ENCODE peak calls at places on chromosomes 2 and 18, in nine cellular contexts. B is GM12864, C is fibroblast of pulmonary artery, L is Caco-2, Y is GM06990, O is tibial artery, P is bronchial epithelial cell, Z is esophagus squamous epithelium, X is cardiac fibroblast. G is an unnamed sample.

GRCh38 chr18:78912862-78913261 is 66.8 kb upstream of the SALL3 start:
- DNase-seq in O (no peak), Y (no peak), P (no peak), C (no peak), Z (no peak), B (no peak), L (no peak), X (no peak), G (no peak)

GRCh38 chr2:85369500-85369899 is 14.9 kb downstream of the ELMOD3 start:
- DNase-seq in X (no peak), O (peak), L (peak), P (peak), Z (no peak), C (no peak), B (no peak), Y (no peak), G (no peak)

GRCh38 chr2:24919977-24920812 is at the start of gene ADCY3:
- DNase-seq in P (no peak), B (no peak), L (peak), Y (peak), Z (no peak), O (peak), C (peak), X (peak), G (peak)

GRCh38 chr2:150282821-150283309 is 204.6 kb downstream of the RND3 start:
- DNase-seq in O (no peak), X (peak), B (no peak), C (peak), P (no peak), L (no peak), Y (no peak), Z (no peak), G (no peak)

GRCh38 chr2:25877431-25878360 is 591 bp downstream of the ASXL2 start:
- DNase-seq in X (peak), L (peak), P (peak), B (peak), C (peak), Z (no peak), O (peak), Y (peak), G (peak)

GRCh38 chr18:41936471-41937134 is 18.4 kb upstream of the PIK3C3 start:
- DNase-seq in Y (no peak), O (no peak), X (peak), L (no peak), C (no peak), Z (no peak), P (no peak), B (no peak), G (peak)

GRCh38 chr2:227163445-227163997 is 484 bp downstream of the COL4A4 start:
- DNase-seq in C (no peak), Y (peak), X (peak), Z (no peak), B (peak), L (no peak), P (no peak), O (no peak), G (peak)

GRCh38 chr18:36411745-36412168 is 114.2 kb downstream of the FHOD3 start:
- DNase-seq in O (no peak), L (no peak), P (peak), C (peak), B (no peak), X (peak), Y (no peak), Z (no peak), G (peak)

GRCh38 chr18:70420151-70420898 is 131.5 kb downstream of the SOCS6 start:
- DNase-seq in O (no peak), Y (no peak), Z (no peak), B (no peak), P (peak), X (peak), C (peak), L (no peak), G (no peak)

GRCh38 chr2:240464514-240465241 is 29.2 kb downstream of the GPC1 start:
- DNase-seq in X (no peak), Z (no peak), P (no peak), Y (no peak), L (peak), O (peak), B (no peak), C (no peak), G (no peak)

GRCh38 chr2:230423851-230424458 is 8.0 kb downstream of the SP100 start:
- DNase-seq in Z (no peak), O (no peak), X (peak), P (peak), L (no peak), Y (no peak), C (peak), B (no peak), G (no peak)

GRCh38 chr2:240452471-240453256 is 17.2 kb downstream of the GPC1 start:
- DNase-seq in C (peak), L (peak), P (no peak), X (peak), Y (no peak), O (no peak), Z (no peak), B (no peak), G (no peak)

GRCh38 chr2:26619649-26620605 is 21.2 kb downstream of the CIB4 start:
- DNase-seq in X (no peak), P (no peak), O (peak), Y (no peak), Z (no peak), C (no peak), B (no peak), L (no peak), G (no peak)

GRCh38 chr18:13800505-13801259 is 23.3 kb upstream of the MC5R start:
- DNase-seq in B (no peak), X (peak), P (peak), C (peak), O (peak), L (peak), Z (no peak), Y (peak), G (peak)

GRCh38 chr2:105813405-105813804 is 68.7 kb downstream of the NCK2 start:
- DNase-seq in L (no peak), Z (no peak), X (no peak), B (no peak), C (no peak), O (no peak), P (no peak), Y (no peak), G (no peak)

GRCh38 chr2:85541753-85542457 is 2.9 kb downstream of the MAT2A start:
- DNase-seq in Y (no peak), O (no peak), B (no peak), X (peak), P (no peak), C (no peak), L (no peak), Z (no peak), G (no peak)

GRCh38 chr18:67520276-67521035 is 3.9 kb upstream of the DSEL start:
- DNase-seq in C (peak), X (peak), B (no peak), L (no peak), P (no peak), Y (no peak), Z (no peak), O (peak), G (no peak)

GRCh38 chr2:8607591-8607990 is 74.3 kb upstream of the ID2 start:
- DNase-seq in Z (no peak), B (no peak), C (peak), P (no peak), X (peak), O (no peak), Y (no peak), L (peak), G (no peak)

GRCh38 chr2:88658890-88659881 is 31.9 kb upstream of the EIF2AK3 start:
- DNase-seq in C (peak), B (no peak), Y (no peak), P (peak), X (peak), Z (no peak), L (peak), O (peak), G (no peak)

GRCh38 chr2:43171789-43172188 is 54.6 kb downstream of the ZFP36L2 start:
- DNase-seq in X (peak), B (no peak), Z (no peak), O (no peak), C (peak), Y (no peak), P (no peak), L (no peak), G (no peak)

GRCh38 chr2:21715865-21716264 is 592.1 kb downstream of the TDRD15 start:
- DNase-seq in L (no peak), X (no peak), Y (no peak), Z (no peak), B (no peak), P (no peak), O (no peak), C (no peak), G (no peak)

GRCh38 chr18:59180150-59180845 is 39.7 kb upstream of the GRP start:
- DNase-seq in C (peak), X (peak), B (no peak), Y (no peak), L (no peak), P (no peak), Z (no peak), O (no peak), G (no peak)

GRCh38 chr2:215358891-215359575 is 47.2 kb downstream of the ATIC start:
- DNase-seq in Z (no peak), O (no peak), X (peak), B (no peak), C (peak), P (no peak), Y (no peak), L (no peak), G (no peak)

GRCh38 chr18:53941601-53942335 is 282.7 kb downstream of the MBD2 start:
- DNase-seq in Z (no peak), P (peak), X (no peak), O (no peak), L (no peak), C (peak), B (no peak), Y (no peak), G (no peak)

GRCh38 chr18:905948-906415 is 1.3 kb downstream of the ADCYAP1 start:
- DNase-seq in P (no peak), O (no peak), L (no peak), C (no peak), X (no peak), Y (no peak), B (no peak), Z (no peak), G (no peak)

GRCh38 chr2:111160758-111161157 is 40.0 kb downstream of the BCL2L11 start:
- DNase-seq in C (peak), O (no peak), Z (no peak), Y (no peak), B (no peak), L (no peak), P (peak), X (peak), G (no peak)

GRCh38 chr2:41400057-41400665 is 647.7 kb upstream of the PKDCC start:
- DNase-seq in B (no peak), X (peak), Y (no peak), O (no peak), L (no peak), Z (no peak), C (peak), P (peak), G (peak)

GRCh38 chr2:236169151-236169721 is 1.1 kb upstream of the GBX2 start:
- DNase-seq in L (no peak), O (no peak), Z (no peak), B (no peak), P (no peak), X (no peak), C (no peak), Y (no peak), G (no peak)

GRCh38 chr2:236168110-236169067 is at the start of gene GBX2:
- DNase-seq in X (peak), Z (no peak), B (no peak), P (peak), O (no peak), C (peak), Y (no peak), L (peak), G (no peak)

GRCh38 chr2:236166157-236166780 is 1.9 kb downstream of the GBX2 start:
- DNase-seq in Z (no peak), O (no peak), C (peak), L (no peak), B (no peak), P (no peak), X (no peak), Y (no peak), G (no peak)

GRCh38 chr2:236166781-236167296 is 1.3 kb downstream of the GBX2 start:
- DNase-seq in Y (no peak), B (no peak), X (no peak), P (no peak), O (no peak), L (no peak), C (no peak), Z (no peak), G (no peak)

GRCh38 chr2:236167297-236168109 is 683 bp downstream of the GBX2 start:
- DNase-seq in P (no peak), Y (no peak), O (no peak), Z (no peak), B (no peak), X (peak), L (peak), C (peak), G (no peak)
- TF ChIP-seq CTCF in P (peak), Y (no peak), O (no peak), Z (no peak), B (no peak), X (no peak), L (peak), C (no peak), G (no peak)

DNA sequence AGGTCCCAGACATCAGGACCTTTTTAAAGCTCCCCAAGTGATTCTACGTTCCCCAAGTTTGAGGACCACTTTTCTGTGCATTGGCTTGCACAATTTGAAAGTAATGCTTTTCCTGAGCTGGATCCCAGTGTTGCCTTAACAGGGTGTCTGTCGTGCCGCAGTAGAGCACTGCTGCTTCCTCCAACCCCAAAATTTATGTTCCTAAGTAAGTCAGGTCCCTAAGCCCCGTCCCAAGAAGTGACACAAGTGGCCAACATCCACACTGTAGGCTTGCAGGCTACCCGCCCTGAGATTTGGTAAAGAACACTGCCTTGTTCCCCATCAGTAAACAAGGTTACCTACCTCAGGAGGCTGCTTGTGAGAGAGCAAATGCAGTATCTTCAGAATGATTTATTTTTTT is 2.0 kb downstream of the SFT2D3 start:
- DNase-seq in Z (no peak), P (no peak), B (no peak), X (no peak), Y (no peak), O (no peak), L (no peak), C (no peak), G (no peak)
- H3K4me3 ChIP-seq in Z (no peak), P (no peak), B (no peak), X (no peak), Y (no peak), O (no peak), L (no peak), C (no peak), G (no peak)

GRCh38 chr2:162012565-162012869 is 61.5 kb downstream of the DPP4 start:
- DNase-seq in B (no peak), C (no peak), X (no peak), O (no peak), L (no peak), P (no peak), Z (no peak), Y (no peak), G (no peak)

GRCh38 chr2:162013514-162014205 is 60.4 kb downstream of the DPP4 start:
- DNase-seq in L (no peak), Y (no peak), O (no peak), C (no peak), Z (no peak), P (no peak), B (no peak), X (no peak), G (no peak)

GRCh38 chr2:162016080-162016479 is 57.9 kb downstream of the DPP4 start:
- DNase-seq in C (no peak), L (no peak), Z (no peak), B (no peak), P (no peak), O (no peak), X (no peak), Y (no peak), G (no peak)

GRCh38 chr2:162017233-162017632 is 56.8 kb downstream of the DPP4 start:
- DNase-seq in L (no peak), C (no peak), Y (no peak), P (no peak), X (no peak), O (no peak), B (no peak), Z (no peak), G (no peak)

DNA sequence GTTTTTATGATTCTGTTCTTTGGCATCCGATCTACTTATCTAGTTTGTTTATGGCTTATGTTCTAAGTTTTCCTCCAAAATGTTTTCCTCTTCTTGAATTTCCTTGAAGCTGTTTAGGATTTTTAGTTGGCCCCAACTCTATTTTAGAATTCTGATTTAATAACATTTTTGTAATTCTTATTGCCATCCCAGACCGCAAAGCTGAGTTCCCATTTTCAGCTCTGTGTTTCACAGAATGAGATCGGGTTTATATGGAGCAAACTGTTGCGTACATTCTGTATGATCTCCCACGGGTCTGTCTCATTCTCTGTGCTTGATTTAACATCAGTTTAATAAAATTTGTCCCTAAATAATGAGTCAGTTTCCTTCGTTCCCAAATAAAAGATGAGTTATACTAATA is 59.3 kb downstream of the DPP4 start:
- DNase-seq in Z (no peak), X (no peak), O (no peak), Y (no peak), C (peak), P (no peak), L (no peak), B (no peak), G (no peak)
- TF ChIP-seq CTCF in Z (no peak), X (no peak), O (no peak), Y (no peak), C (no peak), P (no peak), L (no peak), B (no peak), G (no peak)

GRCh38 chr2:95539290-95539689 is 52.5 kb upstream of the TRIM43 start:
- DNase-seq in C (no peak), O (no peak), L (no peak), P (no peak), X (no peak), Z (no peak), Y (no peak), B (no peak), G (no peak)
- H3K4me3 ChIP-seq in C (no peak), O (no peak), L (no peak), P (no peak), X (no peak), Z (no peak), Y (no peak), B (no peak), G (peak)

GRCh38 chr18:8538935-8539334 is 70.3 kb upstream of the RAB12 start:
- DNase-seq in L (no peak), X (no peak), Y (no peak), P (no peak), O (no peak), Z (no peak), B (no peak), C (no peak), G (no peak)

GRCh38 chr18:8537400-8537799 is 71.8 kb upstream of the RAB12 start:
- DNase-seq in L (no peak), P (no peak), B (no peak), X (no peak), Z (no peak), C (no peak), O (no peak), Y (no peak), G (no peak)

GRCh38 chr18:8536922-8537321 is 72.3 kb upstream of the RAB12 start:
- DNase-seq in X (no peak), O (no peak), L (no peak), P (no peak), Y (no peak), C (no peak), Z (no peak), B (no peak), G (no peak)

DNA sequence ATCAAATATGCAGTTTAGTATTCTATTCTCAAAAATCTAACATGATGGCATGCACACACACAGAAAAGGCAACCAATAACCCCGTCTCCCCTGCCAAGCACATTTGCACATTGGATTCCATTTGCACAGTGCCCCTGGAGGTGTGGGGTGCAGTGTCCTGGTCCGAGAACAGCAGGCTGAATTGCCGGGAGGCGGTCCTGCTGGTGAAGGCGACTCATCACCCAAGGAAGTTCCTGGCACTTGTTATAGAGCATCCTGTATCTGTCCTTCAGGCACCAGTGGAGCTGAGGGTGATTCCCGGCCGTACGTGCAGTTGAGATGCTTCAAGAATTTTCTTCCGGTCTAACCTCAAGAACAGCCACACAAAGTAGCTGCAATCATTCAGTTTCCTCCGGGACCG is 73.0 kb upstream of the RAB12 start:
- DNase-seq in O (no peak), B (no peak), X (no peak), C (no peak), Y (no peak), Z (no peak), P (no peak), L (no peak), G (no peak)
- TF ChIP-seq CTCF in O (no peak), B (no peak), X (no peak), C (no peak), Y (no peak), Z (no peak), P (no peak), L (no peak), G (no peak)

GRCh38 chr2:199914372-199914958 is 3.4 kb downstream of the C2orf69 start:
- DNase-seq in C (no peak), Y (no peak), P (peak), B (no peak), L (no peak), O (no peak), X (no peak), Z (no peak), G (no peak)
- H3K4me3 ChIP-seq in C (no peak), Y (no peak), P (no peak), B (no peak), L (no peak), O (no peak), X (no peak), Z (no peak), G (no peak)

DNA sequence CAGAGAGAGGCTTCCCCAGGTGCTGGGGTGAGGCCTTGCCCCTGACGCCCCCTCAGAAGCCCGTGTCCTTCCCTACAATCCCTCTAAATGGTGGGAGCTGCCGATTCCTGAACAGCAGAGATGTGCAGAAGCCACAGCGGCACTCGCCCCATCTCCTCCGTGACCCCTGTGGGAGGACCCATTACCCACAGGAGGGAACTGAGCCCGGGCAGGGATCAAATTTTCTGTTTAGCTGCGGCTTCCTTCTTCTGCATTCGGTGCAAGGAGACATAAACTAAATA is 181.2 kb upstream of the RAB6C start:
- DNase-seq in X (no peak), B (no peak), C (no peak), O (no peak), Z (no peak), Y (no peak), L (no peak), P (no peak), G (no peak)
- TF ChIP-seq CTCF in X (no peak), B (no peak), C (no peak), O (no peak), Z (no peak), Y (no peak), L (no peak), P (no peak), G (no peak)

DNA sequence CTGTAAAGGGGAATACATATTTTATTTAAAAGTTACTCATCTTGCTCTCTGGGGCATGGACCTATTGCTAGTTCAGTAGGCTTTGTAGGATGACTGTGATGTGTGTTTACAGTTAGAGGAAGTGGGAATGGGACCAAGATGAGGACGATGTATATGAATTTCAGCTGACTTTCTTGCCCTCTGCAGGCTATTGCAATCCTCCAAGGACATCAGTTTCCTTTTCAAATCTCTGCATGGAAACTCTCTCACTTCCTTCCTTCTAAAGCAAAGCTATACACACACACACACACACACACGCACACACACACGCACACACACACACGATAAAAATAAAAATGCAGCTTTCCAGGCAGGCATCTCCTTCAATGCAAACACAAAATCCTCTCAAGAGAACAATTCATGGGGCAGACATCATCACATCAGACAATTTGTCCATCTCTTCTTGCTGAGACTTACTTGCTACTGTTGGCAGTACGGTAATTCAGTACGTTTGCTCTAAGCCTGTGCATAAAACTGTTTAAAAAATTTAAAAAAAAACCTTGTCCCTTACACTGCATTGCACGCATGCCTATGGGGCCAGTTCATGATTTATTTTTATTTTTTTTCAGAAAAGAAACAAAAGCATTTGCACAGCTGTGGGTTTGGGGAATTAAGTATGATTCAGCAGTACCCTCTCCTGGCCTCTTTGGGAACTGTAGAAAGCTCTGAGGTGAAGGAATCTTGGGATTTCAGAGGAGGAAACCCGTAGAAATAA is 27.2 kb upstream of the ICOS start:
- DNase-seq in Y (no peak), X (peak), L (no peak), C (peak), Z (no peak), B (no peak), P (peak), O (no peak), G (peak)
- H3K4me3 ChIP-seq in Y (no peak), X (peak), L (no peak), C (peak), Z (peak), B (no peak), P (no peak), O (peak), G (no peak)

G was measured in GM12865.